ENCODE peak calls at places on chromosomes 16 and 17, in four cellular contexts. D is suprapubic skin, S is ovary, G is A549. E is an unnamed sample.

GRCh38 chr17:40516581-40517285 is 15.3 kb upstream of the TNS4 start:
- DNase-seq in S (no peak), G (peak), D (peak), E (no peak)

GRCh38 chr16:9123871-9124270 is 32.4 kb downstream of the HAPSTR1 start:
- DNase-seq in G (peak), D (peak), S (no peak), E (no peak)

GRCh38 chr17:39598047-39598481 is 9.7 kb downstream of the NEUROD2 start:
- DNase-seq in D (no peak), G (no peak), S (no peak), E (no peak)

GRCh38 chr16:56576585-56577299 is 11.9 kb downstream of the MT4 start:
- DNase-seq in G (peak), S (peak), D (peak), E (no peak)

GRCh38 chr16:74726056-74726455 is 25.4 kb upstream of the MLKL start:
- DNase-seq in D (no peak), S (no peak), G (no peak), E (no peak)

GRCh38 chr16:14186954-14187306 is 115.8 kb downstream of the MRTFB start:
- DNase-seq in S (no peak), G (no peak), D (no peak), E (no peak)

GRCh38 chr16:81521141-81521626 is 76.6 kb downstream of the CMIP start:
- DNase-seq in S (no peak), D (no peak), G (no peak), E (no peak)

GRCh38 chr17:75753514-75754377 is 11.2 kb downstream of the GALK1 start:
- DNase-seq in G (no peak), D (peak), S (peak), E (no peak)

GRCh38 chr16:50526249-50526648 is 21.9 kb upstream of the NKD1 start:
- DNase-seq in D (no peak), G (no peak), S (no peak), E (no peak)

GRCh38 chr16:67154578-67155304 is 3.9 kb upstream of the B3GNT9 start:
- DNase-seq in D (no peak), G (no peak), S (no peak), E (no peak)

GRCh38 chr16:8547756-8548155 is 42.6 kb downstream of the TMEM114 start:
- DNase-seq in G (no peak), S (no peak), D (peak), E (no peak)

DNA sequence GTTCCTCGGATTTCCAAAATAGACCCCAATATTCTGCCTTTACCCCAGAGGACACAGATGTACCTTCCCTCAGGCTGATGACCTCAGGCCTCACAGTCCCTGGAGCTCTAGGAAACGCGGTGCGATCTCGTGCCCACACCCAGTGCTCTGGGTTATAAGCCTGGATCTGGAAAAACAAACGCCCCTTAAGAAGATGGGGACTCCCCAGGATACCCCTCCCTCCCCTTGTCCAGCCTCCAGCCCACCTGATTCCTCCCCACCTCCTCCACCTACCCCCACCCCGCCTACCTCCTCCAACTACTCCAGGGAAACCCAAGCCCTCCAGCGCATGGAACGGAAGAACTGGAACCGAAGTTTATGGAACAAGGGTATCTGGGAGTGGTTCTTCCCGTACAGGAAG is 19.1 kb downstream of the PRR11 start:
- DNase-seq in G (no peak), S (no peak), D (peak), E (no peak)
- TF ChIP-seq CTCF in G (no peak), S (no peak), D (no peak), E (no peak)

DNA sequence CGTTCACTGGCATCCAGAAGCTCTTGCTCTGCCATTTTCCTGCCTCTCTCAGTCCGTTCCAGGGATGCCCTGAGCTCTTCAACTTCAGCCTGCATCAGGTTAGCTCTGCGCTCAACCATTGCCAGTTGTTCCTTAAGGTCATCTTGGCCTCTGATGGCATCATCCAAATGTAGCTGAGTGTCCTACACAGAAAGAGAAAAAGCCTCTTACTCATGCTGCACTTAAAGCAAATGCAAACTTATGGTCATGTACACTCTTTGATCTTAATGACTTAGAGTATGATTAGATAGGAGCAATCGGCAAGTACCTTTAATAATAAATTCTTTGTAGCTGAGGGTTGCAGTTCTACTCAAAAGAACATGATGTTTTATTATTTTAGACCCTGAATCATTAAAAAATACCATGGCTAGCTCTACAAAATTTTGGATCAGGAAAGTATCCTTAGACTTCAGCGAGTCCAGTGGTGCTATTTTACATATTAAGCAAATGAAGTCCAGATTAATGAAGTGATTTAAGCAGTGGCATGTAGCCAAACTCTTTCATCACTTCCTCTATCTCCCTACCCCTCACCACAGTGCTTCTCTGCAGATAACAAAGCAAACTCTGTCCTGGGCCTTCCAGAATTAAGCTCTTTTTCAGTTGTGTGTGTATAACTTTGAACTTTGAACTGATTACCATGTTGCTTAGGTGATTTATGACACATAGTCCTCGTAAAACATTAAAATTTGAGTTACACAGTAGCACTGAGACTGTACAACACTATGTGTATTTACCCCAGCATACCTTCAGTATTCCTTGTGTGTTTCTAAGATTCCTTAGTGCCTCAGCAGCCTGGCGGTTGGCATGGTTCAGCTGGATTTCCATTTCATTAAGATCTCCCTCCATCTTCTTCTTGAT is 22.1 kb downstream of the MYH4 start:
- DNase-seq in D (no peak), S (no peak), G (no peak), E (no peak)
- TF ChIP-seq EP300 in D (no peak), S (no peak), G (no peak), E (no peak)

GRCh38 chr16:69921125-69921524 is 30.0 kb upstream of the CLEC18A start:
- DNase-seq in G (no peak), S (no peak), D (no peak), E (no peak)

GRCh38 chr16:69925311-69925710 is 25.8 kb upstream of the CLEC18A start:
- DNase-seq in S (no peak), G (no peak), D (no peak), E (no peak)

GRCh38 chr16:69924041-69924775 is 26.9 kb upstream of the CLEC18A start:
- DNase-seq in D (no peak), S (no peak), G (no peak), E (no peak)

GRCh38 chr16:69924777-69925191 is 26.4 kb upstream of the CLEC18A start:
- DNase-seq in D (no peak), G (no peak), S (peak), E (peak)

GRCh38 chr16:69922200-69922599 is 28.9 kb upstream of the CLEC18A start:
- DNase-seq in D (no peak), G (no peak), S (no peak), E (no peak)
- TF ChIP-seq CTCF in D (no peak), G (no peak), S (no peak), E (no peak)

GRCh38 chr17:41654134-41654907 is 29.9 kb upstream of the KRT17 start:
- DNase-seq in D (no peak), S (no peak), G (peak), E (no peak)
- TF ChIP-seq EP300 in D (no peak), S (no peak), G (no peak), E (no peak)

GRCh38 chr16:85897384-85897783 is 1.6 kb upstream of the IRF8 start:
- DNase-seq in G (no peak), D (no peak), S (no peak), E (no peak)

GRCh38 chr16:85891776-85892166 is 7.2 kb upstream of the IRF8 start:
- DNase-seq in D (no peak), S (no peak), G (no peak), E (no peak)

GRCh38 chr16:85891033-85891775 is 7.8 kb upstream of the IRF8 start:
- DNase-seq in G (peak), S (no peak), D (no peak), E (no peak)

GRCh38 chr16:85898521-85899442 is at the start of gene IRF8:
- DNase-seq in D (no peak), S (peak), G (no peak), E (peak)

DNA sequence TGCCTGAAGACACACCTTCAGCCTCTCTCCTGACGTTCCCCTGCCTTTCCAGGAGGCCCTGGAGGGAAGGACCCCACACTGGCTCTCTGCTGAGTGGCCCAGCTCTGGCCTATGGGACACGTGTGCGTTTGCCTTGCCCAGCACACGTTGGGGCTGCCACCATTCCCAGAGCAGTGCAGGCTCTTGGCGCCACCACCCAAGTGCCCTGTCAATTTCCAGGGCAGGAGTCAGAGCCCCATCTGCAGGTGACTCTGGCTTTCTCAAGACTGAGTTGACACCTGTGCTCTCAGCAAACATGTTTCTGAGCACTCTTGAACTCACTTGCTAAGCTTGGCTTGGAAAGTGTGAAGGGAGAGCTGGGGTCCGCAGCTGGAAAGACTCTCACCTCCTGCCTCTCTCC is 4.7 kb upstream of the IRF8 start:
- DNase-seq in G (no peak), D (no peak), S (no peak), E (no peak)
- TF ChIP-seq CTCF in G (peak), D (no peak), S (no peak), E (no peak)

DNA sequence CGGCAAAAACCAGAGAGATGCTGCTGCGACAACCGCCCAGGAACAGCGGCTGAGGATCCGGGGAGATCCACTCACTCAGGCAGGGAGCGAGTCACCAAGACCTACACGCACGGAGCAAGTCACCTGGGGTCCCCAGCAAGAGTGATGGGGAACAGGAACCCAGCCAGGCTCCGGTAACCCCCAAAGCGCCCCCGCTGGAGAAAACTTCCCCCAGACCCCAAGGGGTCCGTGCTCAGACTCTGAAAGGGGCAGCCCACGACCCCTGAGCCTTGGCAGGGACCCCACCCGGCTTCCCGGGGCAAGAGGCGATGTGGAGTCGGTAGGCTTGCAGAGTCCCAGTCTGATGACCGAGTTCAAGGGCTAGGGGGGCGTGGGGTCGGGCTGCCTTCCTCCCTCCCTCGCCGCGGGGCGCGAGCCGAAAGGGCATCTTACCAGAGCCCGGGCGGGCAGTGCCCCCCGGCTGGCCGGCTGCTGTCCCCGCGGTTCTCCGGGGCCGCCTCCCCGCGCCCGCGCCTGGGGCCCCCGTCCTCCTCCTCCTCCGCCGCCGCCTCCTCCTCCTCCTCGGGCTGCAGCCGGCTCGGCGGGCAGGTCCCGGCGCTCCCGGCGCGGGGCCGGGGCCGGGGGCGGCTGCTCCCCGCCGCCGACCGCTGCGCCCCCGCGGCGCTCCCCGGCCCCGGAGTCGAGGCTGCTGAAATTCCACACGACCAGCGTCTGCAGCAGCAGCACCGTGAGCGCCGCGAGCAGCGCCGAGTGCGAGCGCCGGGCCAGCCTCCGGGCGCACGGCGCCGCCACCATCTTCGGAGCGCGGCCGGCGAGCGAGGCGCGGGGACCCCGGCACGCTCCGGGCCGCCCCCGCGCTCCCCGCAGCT is 524 bp downstream of the XYLT1 start:
- DNase-seq in S (peak), G (peak), D (no peak), E (no peak)
- TF ChIP-seq EP300 in S (no peak), G (no peak), D (no peak), E (no peak)

DNA sequence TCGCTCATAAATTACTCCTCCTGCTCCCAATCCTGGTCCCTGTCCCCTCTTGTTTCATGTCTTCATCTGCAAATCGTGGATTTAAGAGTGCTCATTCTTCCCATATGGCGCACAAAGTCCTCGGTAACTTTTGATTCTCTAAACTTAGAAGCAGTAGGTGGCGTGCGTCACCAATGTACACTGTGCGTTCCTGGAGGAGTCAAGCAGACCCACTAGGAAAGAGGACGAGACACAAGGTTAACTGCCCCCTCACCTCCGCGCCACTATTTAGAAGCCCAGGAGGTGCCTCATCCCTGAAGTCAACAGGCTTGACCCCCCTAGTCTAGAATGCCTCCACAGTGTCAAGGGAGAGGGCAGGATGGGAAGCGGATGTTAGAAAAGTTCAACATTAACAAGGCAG is 2.9 kb downstream of the SLC13A5 start:
- DNase-seq in D (peak), S (no peak), G (no peak), E (no peak)
- TF ChIP-seq CTCF in D (no peak), S (no peak), G (peak), E (no peak)

GRCh38 chr16:2006317-2006716 is 3.3 kb downstream of the ZNF598 start:
- DNase-seq in D (no peak), S (no peak), G (no peak), E (no peak)

GRCh38 chr16:2005646-2006045 is 4.0 kb downstream of the ZNF598 start:
- DNase-seq in D (no peak), G (no peak), S (no peak), E (no peak)

GRCh38 chr16:2008009-2008526 is 1.6 kb downstream of the ZNF598 start:
- DNase-seq in S (no peak), G (no peak), D (no peak), E (no peak)

GRCh38 chr16:2008631-2009301 is 855 bp downstream of the ZNF598 start:
- DNase-seq in S (no peak), G (no peak), D (no peak), E (no peak)

GRCh38 chr16:2007081-2007836 is 2.4 kb downstream of the ZNF598 start:
- DNase-seq in G (no peak), D (no peak), S (no peak), E (no peak)
- TF ChIP-seq EP300 in G (no peak), D (no peak), S (no peak), E (no peak)

GRCh38 chr16:62077998-62078397 is 41.8 kb upstream of the CDH8 start:
- DNase-seq in G (no peak), S (no peak), D (no peak), E (no peak)
- TF ChIP-seq CTCF in G (no peak), S (no peak), D (no peak), E (no peak)

GRCh38 chr17:57158296-57158695 is 73.2 kb downstream of the AKAP1 start:
- DNase-seq in S (no peak), G (no peak), D (no peak), E (no peak)

GRCh38 chr17:57164814-57165213 is 79.8 kb downstream of the AKAP1 start:
- DNase-seq in G (no peak), D (no peak), S (no peak), E (no peak)

GRCh38 chr17:57165754-57166153 is 80.7 kb downstream of the AKAP1 start:
- DNase-seq in S (no peak), D (no peak), G (no peak), E (no peak)

GRCh38 chr17:57158795-57159194 is 73.7 kb downstream of the AKAP1 start:
- DNase-seq in G (no peak), S (no peak), D (no peak), E (no peak)

GRCh38 chr17:57160624-57161023 is 75.6 kb downstream of the AKAP1 start:
- DNase-seq in D (no peak), S (no peak), G (no peak), E (no peak)
- TF ChIP-seq EP300 in D (no peak), S (no peak), G (no peak), E (no peak)